ENCODE peak calls at places on chromosome 4, in four cellular contexts. G, J, M and I are unnamed samples.

GRCh38 chr4:5797866-5798265 is 86.9 kb downstream of the EVC start:
- DNase-seq in G (no peak), J (no peak), M (no peak), I (no peak)

GRCh38 chr4:30396772-30397475 is 323.2 kb upstream of the PCDH7 start:
- DNase-seq in G (no peak), J (no peak), M (no peak), I (no peak)

GRCh38 chr4:37908488-37909343 is 17.8 kb downstream of the TBC1D1 start:
- DNase-seq in G (no peak), J (no peak), M (no peak), I (no peak)

GRCh38 chr4:53943345-53944085 is 120.9 kb downstream of the CHIC2 start:
- DNase-seq in G (no peak), J (no peak), M (no peak), I (no peak)

GRCh38 chr4:44806076-44806475 is 79.7 kb upstream of the GNPDA2 start:
- DNase-seq in G (no peak), J (no peak), M (no peak), I (no peak)

GRCh38 chr4:149293233-149293632 is 522.4 kb downstream of the IQCM start:
- DNase-seq in G (no peak), J (no peak), M (no peak), I (no peak)

GRCh38 chr4:150366487-150366999 is 215.4 kb upstream of the MAB21L2 start:
- DNase-seq in G (no peak), J (peak), M (no peak), I (peak)

GRCh38 chr4:53365121-53365485 is 758 bp downstream of the SCFD2 start:
- DNase-seq in G (peak), J (no peak), M (no peak), I (no peak)

GRCh38 chr4:56762484-56763250 is 58.8 kb downstream of the SPINK2 start:
- DNase-seq in G (no peak), J (no peak), M (no peak), I (no peak)

GRCh38 chr4:79820427-79820826 is 252.6 kb downstream of the ANTXR2 start:
- DNase-seq in G (no peak), J (no peak), M (no peak), I (no peak)

GRCh38 chr4:128107766-128108165 is 46.7 kb downstream of the LARP1B start:
- DNase-seq in G (no peak), J (no peak), M (no peak), I (no peak)

GRCh38 chr4:41136456-41136855 is 77.9 kb downstream of the APBB2 start:
- DNase-seq in G (no peak), J (no peak), M (no peak), I (no peak)

GRCh38 chr4:41140410-41140809 is 73.9 kb downstream of the APBB2 start:
- DNase-seq in G (no peak), J (no peak), M (no peak), I (no peak)

GRCh38 chr4:41134581-41134980 is 79.8 kb downstream of the APBB2 start:
- DNase-seq in G (no peak), J (no peak), M (no peak), I (peak)

GRCh38 chr4:41135761-41136160 is 78.6 kb downstream of the APBB2 start:
- DNase-seq in G (no peak), J (no peak), M (no peak), I (no peak)

DNA sequence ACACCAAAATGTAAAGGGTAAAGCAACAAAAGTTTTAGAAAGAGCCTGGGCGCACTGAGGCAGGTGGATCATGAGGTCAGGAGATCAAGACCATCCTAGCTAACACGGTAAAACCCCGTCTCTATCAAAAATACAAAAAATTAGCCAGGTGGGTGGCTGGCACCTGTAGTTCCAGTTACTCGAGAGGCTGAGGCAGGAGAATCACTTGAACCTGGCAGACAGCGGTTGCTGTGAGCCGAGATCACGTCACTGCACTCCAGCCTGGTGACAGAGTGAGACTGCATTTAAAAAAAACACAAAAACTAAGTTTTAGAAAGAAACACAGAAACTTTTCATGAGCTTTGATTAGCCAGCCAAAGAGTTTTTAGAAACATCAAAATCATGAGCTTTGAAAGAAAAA is 76.5 kb downstream of the APBB2 start:
- DNase-seq in G (no peak), J (no peak), M (no peak), I (no peak)
- H3K9ac ChIP-seq in G (no peak), J (no peak), M (no peak), I (no peak)

GRCh38 chr4:110200673-110201072 is 2.3 kb upstream of the ELOVL6 start:
- DNase-seq in G (peak), J (no peak), M (no peak), I (no peak)
- TF ChIP-seq SUZ12 in G (no peak), J (no peak), M (no peak), I (no peak)

GRCh38 chr4:155799794-155800123 is 40.9 kb downstream of the GUCY1B1 start:
- DNase-seq in G (no peak), J (no peak), M (no peak), I (no peak)
- TF ChIP-seq YY1 in G (no peak), J (no peak), M (no peak), I (no peak)

GRCh38 chr4:186485621-186486062 is 69.7 kb downstream of the MTNR1A start:
- DNase-seq in G (no peak), J (no peak), M (no peak), I (no peak)

GRCh38 chr4:186483656-186484055 is 71.7 kb downstream of the MTNR1A start:
- DNase-seq in G (no peak), J (no peak), M (no peak), I (no peak)

GRCh38 chr4:186487726-186488125 is 67.6 kb downstream of the MTNR1A start:
- DNase-seq in G (no peak), J (no peak), M (no peak), I (no peak)

GRCh38 chr4:186481998-186482790 is 73.2 kb downstream of the MTNR1A start:
- DNase-seq in G (no peak), J (no peak), M (no peak), I (no peak)

GRCh38 chr4:186486172-186486571 is 69.2 kb downstream of the MTNR1A start:
- DNase-seq in G (no peak), J (no peak), M (no peak), I (no peak)
- H3K9ac ChIP-seq in G (no peak), J (no peak), M (no peak), I (no peak)

DNA sequence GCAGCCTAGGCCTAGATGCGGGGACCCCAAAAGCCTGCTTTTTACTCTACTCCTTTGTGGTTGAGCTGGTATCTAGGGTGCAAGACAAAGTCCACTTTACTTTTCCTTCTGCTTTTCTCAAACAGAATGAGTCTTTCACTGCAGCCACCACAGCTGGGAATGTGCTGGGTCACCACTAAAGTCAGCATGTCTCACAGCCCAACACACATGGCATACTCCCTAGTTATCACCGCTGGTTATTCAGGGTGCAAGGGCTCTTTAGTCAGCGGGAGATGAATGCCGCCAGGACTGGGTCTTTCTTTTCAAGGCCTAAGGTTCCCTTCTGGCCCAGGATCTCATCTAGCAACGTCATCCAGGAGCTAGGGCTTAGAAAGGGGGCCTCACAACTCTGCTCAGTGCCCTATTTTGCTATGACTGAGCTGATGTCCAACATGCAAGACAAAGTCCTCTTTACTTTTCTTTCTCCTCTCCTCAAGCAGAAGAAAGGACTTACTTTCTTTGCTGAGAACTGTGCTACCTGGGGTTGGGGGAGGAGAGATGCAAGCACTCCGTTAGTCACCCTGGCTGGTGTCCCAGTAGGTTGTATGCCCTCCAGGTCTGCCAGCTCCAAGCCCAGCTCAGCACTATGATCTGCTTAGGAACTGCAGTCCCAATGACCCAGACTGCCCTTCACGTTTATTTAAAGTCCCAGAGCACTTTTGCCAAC is 22.9 kb upstream of the STPG2 start:
- DNase-seq in G (no peak), J (no peak), M (no peak), I (no peak)
- TF ChIP-seq SUZ12 in G (no peak), J (no peak), M (no peak), I (no peak)